ENCODE peak calls at places on chromosomes 11 and 22, in five cellular contexts. N, A, B, R and X are unnamed samples.

GRCh38 chr22:31899661-31900060 is 44.7 kb upstream of the YWHAH start:
- DNase-seq in N (no peak), A (no peak), B (no peak), R (no peak), X (no peak)

GRCh38 chr22:31846161-31847115 is 92.6 kb downstream of the DEPDC5 start:
- DNase-seq in N (no peak), A (peak; percentile 28), B (peak; percentile 90), R (no peak), X (no peak)

GRCh38 chr11:112186304-112186703 is 11.0 kb downstream of the BCO2 start:
- DNase-seq in N (no peak), A (no peak), B (no peak), R (no peak), X (no peak)

GRCh38 chr11:68370211-68371111 is 58.1 kb downstream of the LRP5 start:
- DNase-seq in N (no peak), A (peak; percentile 32), B (no peak), R (no peak), X (no peak)

GRCh38 chr11:77865805-77866204 is 44.9 kb downstream of the AAMDC start:
- DNase-seq in N (no peak), A (peak; percentile 46), B (peak; percentile 46), R (no peak), X (no peak)

GRCh38 chr11:123054301-123055065 is 7.5 kb downstream of the HSPA8 start:
- DNase-seq in N (peak; percentile 93), A (peak; percentile 89), B (peak; percentile 46), R (peak; percentile 56), X (no peak)

GRCh38 chr11:70790671-70791300 is 392.5 kb downstream of the CTTN start:
- DNase-seq in N (peak; percentile 38), A (peak; percentile 9), B (no peak), R (no peak), X (no peak)

GRCh38 chr11:132681971-132682370 is 850.3 kb downstream of the OPCML start:
- DNase-seq in N (no peak), A (no peak), B (no peak), R (no peak), X (no peak)

GRCh38 chr11:32087602-32088001 is 3.3 kb upstream of the RCN1 start:
- DNase-seq in N (no peak), A (peak; percentile 55), B (peak; percentile 52), R (no peak), X (no peak)

GRCh38 chr11:34653851-34654490 is 33.1 kb downstream of the EHF start:
- DNase-seq in N (peak; percentile 11), A (peak; percentile 96), B (peak; percentile 98), R (peak; percentile 93), X (peak; percentile 64)

GRCh38 chr11:133227674-133228111 is 304.6 kb downstream of the OPCML start:
- DNase-seq in N (peak; percentile 31), A (no peak), B (no peak), R (no peak), X (no peak)

GRCh38 chr11:117172678-117173421 is 5.7 kb upstream of the SIDT2 start:
- DNase-seq in N (no peak), A (no peak), B (no peak), R (no peak), X (no peak)

GRCh38 chr11:107265591-107265990 is 192.0 kb downstream of the CWF19L2 start:
- DNase-seq in N (no peak), A (no peak), B (no peak), R (no peak), X (no peak)

GRCh38 chr11:96342131-96342970 is 644 bp downstream of the MAML2 start:
- DNase-seq in N (peak; percentile 57), A (peak; percentile 62), B (peak; percentile 48), R (no peak), X (no peak)

GRCh38 chr11:45651841-45652745 is 13.3 kb downstream of the CHST1 start:
- DNase-seq in N (peak; percentile 4), A (no peak), B (no peak), R (no peak), X (peak; percentile 9)

GRCh38 chr11:106409201-106409600 is 331.7 kb downstream of the AASDHPPT start:
- DNase-seq in N (no peak), A (peak; percentile 39), B (no peak), R (no peak), X (no peak)

GRCh38 chr22:25976346-25976745 is 192.9 kb upstream of the SEZ6L start:
- DNase-seq in N (no peak), A (no peak), B (no peak), R (no peak), X (no peak)

GRCh38 chr22:47192106-47192650 is 429.7 kb downstream of the TBC1D22A start:
- DNase-seq in N (no peak), A (no peak), B (no peak), R (no peak), X (peak; percentile 26)

GRCh38 chr22:17388235-17388634 is 19.0 kb downstream of the CECR2 start:
- DNase-seq in N (no peak), A (no peak), B (no peak), R (no peak), X (no peak)

GRCh38 chr22:43289976-43290663 is 53.1 kb downstream of the SCUBE1 start:
- DNase-seq in N (no peak), A (peak; percentile 54), B (no peak), R (no peak), X (no peak)

GRCh38 chr11:35477871-35478270 is 47.5 kb downstream of the PAMR1 start:
- DNase-seq in N (peak; percentile 22), A (no peak), B (no peak), R (no peak), X (no peak)

GRCh38 chr11:9957072-9957471 is 293.2 kb downstream of the SWAP70 start:
- DNase-seq in N (no peak), A (no peak), B (no peak), R (no peak), X (no peak)

GRCh38 chr11:94593030-94593429 is 25.9 kb downstream of the PIWIL4 start:
- DNase-seq in N (no peak), A (peak; percentile 80), B (peak; percentile 8), R (no peak), X (no peak)

GRCh38 chr22:42396621-42397331 is 35.4 kb downstream of the NFAM1 start:
- DNase-seq in N (no peak), A (no peak), B (no peak), R (peak; percentile 3), X (no peak)

GRCh38 chr11:60951611-60951908 is 416 bp downstream of the SLC15A3 start:
- DNase-seq in N (no peak), A (no peak), B (no peak), R (no peak), X (no peak)

GRCh38 chr11:60954421-60954820 is 2.4 kb upstream of the SLC15A3 start:
- DNase-seq in N (no peak), A (no peak), B (no peak), R (no peak), X (no peak)

GRCh38 chr11:60951909-60952741 is at the start of gene SLC15A3:
- DNase-seq in N (peak; percentile 49), A (peak; percentile 66), B (no peak), R (no peak), X (peak; percentile 47)

GRCh38 chr11:60953781-60954180 is 1.8 kb upstream of the SLC15A3 start:
- DNase-seq in N (no peak), A (peak; percentile 30), B (peak; percentile 12), R (no peak), X (no peak)

GRCh38 chr11:60952742-60953170 is 780 bp upstream of the SLC15A3 start:
- DNase-seq in N (no peak), A (no peak), B (no peak), R (no peak), X (no peak)
- H3K9ac ChIP-seq in N (no peak overlapping the region), A (peak overlapping the region; percentile 74), B (no peak overlapping the region), R (no peak overlapping the region), X (peak overlapping the region; percentile 87)

GRCh38 chr11:8260202-8260996 is 3.3 kb downstream of the LMO1 start:
- DNase-seq in N (no peak), A (no peak), B (no peak), R (no peak), X (no peak)

GRCh38 chr11:8258289-8258688 is 5.4 kb downstream of the LMO1 start:
- DNase-seq in N (no peak), A (peak; percentile 30), B (no peak), R (no peak), X (no peak)

GRCh38 chr11:8258771-8259170 is 4.9 kb downstream of the LMO1 start:
- DNase-seq in N (no peak), A (peak; percentile 96), B (peak; percentile 77), R (no peak), X (no peak)

GRCh38 chr11:8261316-8261715 is 2.4 kb downstream of the LMO1 start:
- DNase-seq in N (no peak), A (no peak), B (no peak), R (no peak), X (no peak)

DNA sequence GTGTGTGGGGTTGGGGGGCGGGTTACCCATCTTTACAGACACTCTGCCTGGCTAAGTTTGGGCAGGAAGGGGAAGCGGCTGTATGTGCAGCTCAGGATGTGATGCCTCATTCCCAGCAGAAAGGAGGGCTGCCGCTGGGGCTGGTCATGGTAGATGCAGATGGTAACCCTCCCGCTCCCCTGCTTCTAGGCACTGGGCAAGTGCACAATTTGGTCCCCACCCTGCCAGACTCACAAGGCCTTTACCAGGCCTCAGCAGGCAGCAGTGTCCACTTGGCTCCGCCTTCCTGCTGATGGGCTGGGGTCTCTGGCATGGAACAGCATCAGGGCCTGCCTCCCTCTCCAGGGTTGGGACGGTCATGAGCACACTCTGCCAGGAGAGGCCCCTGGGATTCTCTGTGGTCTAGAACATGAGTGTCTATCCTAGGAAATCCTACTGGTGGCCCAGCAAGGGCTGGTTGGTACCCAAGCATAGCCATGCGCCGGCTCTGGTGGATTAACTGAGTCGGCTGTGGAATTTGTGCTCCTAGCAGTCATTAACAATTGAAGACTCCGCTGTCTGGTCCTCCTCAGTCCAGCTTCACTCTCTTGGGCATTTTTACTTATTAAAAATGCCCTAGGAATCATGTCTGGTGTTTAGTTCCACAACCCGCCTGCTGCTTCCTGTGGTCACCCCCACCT is 4.2 kb downstream of the LMO1 start:
- DNase-seq in N (no peak), A (no peak), B (no peak), R (no peak), X (no peak)
- H3K27me3 ChIP-seq in N (peaks cover 36% of the 10 kb centered on the region), A (peaks cover 20% of the 10 kb centered on the region), B (peaks cover 27% of the 10 kb centered on the region), R (no peaks in the 10 kb centered on the region), X (peaks cover 27% of the 10 kb centered on the region)

DNA sequence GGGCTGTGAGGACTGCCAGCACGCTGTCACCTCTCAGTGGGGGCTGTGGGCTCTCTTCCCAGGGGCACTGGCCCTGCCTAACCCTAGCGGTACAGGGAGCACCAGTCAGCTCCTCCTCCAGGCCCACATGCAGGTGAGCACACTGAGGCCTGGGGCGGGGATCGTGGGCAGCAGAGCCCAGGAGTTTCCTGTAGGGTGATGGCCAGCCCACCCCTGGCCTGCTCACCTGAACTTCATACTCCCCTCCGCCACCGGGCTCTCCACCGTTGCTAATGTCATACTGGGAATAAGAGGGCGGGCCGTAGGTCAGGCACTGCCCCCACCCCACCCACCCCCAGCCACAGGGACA is 10.0 kb upstream of the TREH start:
- DNase-seq in N (no peak), A (no peak), B (no peak), R (no peak), X (peak; percentile 38)
- H3K4me3 ChIP-seq in N (peak overlapping the region; percentile 37), A (peak overlapping the region; percentile 68), B (no peak overlapping the region), R (peak overlapping the region; percentile 18), X (peak overlapping the region; percentile 29)

GRCh38 chr11:24312464-24313238 is 184.2 kb upstream of the LUZP2 start:
- DNase-seq in N (no peak), A (peak; percentile 1), B (peak; percentile 37), R (no peak), X (no peak)

GRCh38 chr11:24311974-24312373 is 184.9 kb upstream of the LUZP2 start:
- DNase-seq in N (no peak), A (no peak), B (no peak), R (no peak), X (no peak)
- H3K9ac ChIP-seq in N (no peak overlapping the region), A (no peak overlapping the region), B (no peak overlapping the region), R (no peak overlapping the region), X (no peak overlapping the region)

GRCh38 chr11:75432911-75433321 is at the start of gene KLHL35:
- DNase-seq in N (peak; percentile 82), A (no peak), B (no peak), R (no peak), X (no peak)
- H3K27me3 ChIP-seq in N (peaks cover 59% of the 10 kb centered on the region), A (peaks cover 20% of the 10 kb centered on the region), B (peaks cover 37% of the 10 kb centered on the region), R (no peaks in the 10 kb centered on the region), X (peaks cover 38% of the 10 kb centered on the region)